ENCODE peak calls at places on chromosomes 4 and X, in six cellular contexts. One of them, this sample, is unnamed.

GRCh38 chrX:16205840-16206239 is 38.6 kb downstream of the MAGEB17 start:
- DNase-seq in fibroblast of the aortic adventitia: peak; percentile 71
- DNase-seq in stomach: no peak
- DNase-seq in hepatocyte: no peak
- DNase-seq in epithelial cell of esophagus: no peak
- DNase-seq in coronary artery: no peak
- DNase-seq in this sample: no peak

GRCh38 chr4:67134616-67135015 is 410.7 kb downstream of the CENPC start:
- DNase-seq in fibroblast of the aortic adventitia: no peak
- DNase-seq in stomach: no peak
- DNase-seq in hepatocyte: no peak
- DNase-seq in epithelial cell of esophagus: no peak
- DNase-seq in coronary artery: no peak
- DNase-seq in this sample: peak; percentile 72

GRCh38 chr4:98657531-98658286 is 702 bp downstream of the TSPAN5 start:
- DNase-seq in fibroblast of the aortic adventitia: peak; percentile 69
- DNase-seq in stomach: no peak
- DNase-seq in hepatocyte: peak; percentile 54
- DNase-seq in epithelial cell of esophagus: peak; percentile 77
- DNase-seq in coronary artery: no peak
- DNase-seq in this sample: peak; percentile 42

GRCh38 chr4:78426972-78427371 is 124.6 kb upstream of the ANXA3 start:
- DNase-seq in fibroblast of the aortic adventitia: no peak
- DNase-seq in stomach: no peak
- DNase-seq in hepatocyte: no peak
- DNase-seq in epithelial cell of esophagus: no peak
- DNase-seq in coronary artery: no peak
- DNase-seq in this sample: no peak

GRCh38 chr4:22170353-22170752 is 221.8 kb upstream of the KCNIP4 start:
- DNase-seq in fibroblast of the aortic adventitia: peak; percentile 33
- DNase-seq in stomach: no peak
- DNase-seq in hepatocyte: no peak
- DNase-seq in epithelial cell of esophagus: peak; percentile 58
- DNase-seq in coronary artery: no peak
- DNase-seq in this sample: no peak

GRCh38 chrX:112851161-112851779 is 10.6 kb upstream of the AMOT start:
- DNase-seq in fibroblast of the aortic adventitia: peak; percentile 14
- DNase-seq in stomach: no peak
- DNase-seq in hepatocyte: no peak
- DNase-seq in epithelial cell of esophagus: no peak
- DNase-seq in coronary artery: no peak
- DNase-seq in this sample: no peak

GRCh38 chr4:2596153-2596552 is 59.7 kb downstream of the FAM193A start:
- DNase-seq in fibroblast of the aortic adventitia: no peak
- DNase-seq in stomach: no peak
- DNase-seq in hepatocyte: no peak
- DNase-seq in epithelial cell of esophagus: no peak
- DNase-seq in coronary artery: no peak
- DNase-seq in this sample: no peak

GRCh38 chrX:15594371-15594770 is 6.4 kb downstream of the ACE2 start:
- DNase-seq in fibroblast of the aortic adventitia: no peak
- DNase-seq in stomach: no peak
- DNase-seq in hepatocyte: peak; percentile 22
- DNase-seq in epithelial cell of esophagus: no peak
- DNase-seq in coronary artery: no peak
- DNase-seq in this sample: no peak

GRCh38 chr4:56197387-56197786 is 189.9 kb downstream of the AASDH start:
- DNase-seq in fibroblast of the aortic adventitia: no peak
- DNase-seq in stomach: no peak
- DNase-seq in hepatocyte: peak; percentile 50
- DNase-seq in epithelial cell of esophagus: no peak
- DNase-seq in coronary artery: no peak
- DNase-seq in this sample: no peak

GRCh38 chr4:155899891-155900290 is 3.6 kb upstream of the TDO2 start:
- DNase-seq in fibroblast of the aortic adventitia: no peak
- DNase-seq in stomach: no peak
- DNase-seq in hepatocyte: no peak
- DNase-seq in epithelial cell of esophagus: no peak
- DNase-seq in coronary artery: no peak
- DNase-seq in this sample: no peak

GRCh38 chr4:37317104-37317643 is 72.6 kb downstream of the NWD2 start:
- DNase-seq in fibroblast of the aortic adventitia: no peak
- DNase-seq in stomach: no peak
- DNase-seq in hepatocyte: no peak
- DNase-seq in epithelial cell of esophagus: no peak
- DNase-seq in coronary artery: no peak
- DNase-seq in this sample: no peak

DNA sequence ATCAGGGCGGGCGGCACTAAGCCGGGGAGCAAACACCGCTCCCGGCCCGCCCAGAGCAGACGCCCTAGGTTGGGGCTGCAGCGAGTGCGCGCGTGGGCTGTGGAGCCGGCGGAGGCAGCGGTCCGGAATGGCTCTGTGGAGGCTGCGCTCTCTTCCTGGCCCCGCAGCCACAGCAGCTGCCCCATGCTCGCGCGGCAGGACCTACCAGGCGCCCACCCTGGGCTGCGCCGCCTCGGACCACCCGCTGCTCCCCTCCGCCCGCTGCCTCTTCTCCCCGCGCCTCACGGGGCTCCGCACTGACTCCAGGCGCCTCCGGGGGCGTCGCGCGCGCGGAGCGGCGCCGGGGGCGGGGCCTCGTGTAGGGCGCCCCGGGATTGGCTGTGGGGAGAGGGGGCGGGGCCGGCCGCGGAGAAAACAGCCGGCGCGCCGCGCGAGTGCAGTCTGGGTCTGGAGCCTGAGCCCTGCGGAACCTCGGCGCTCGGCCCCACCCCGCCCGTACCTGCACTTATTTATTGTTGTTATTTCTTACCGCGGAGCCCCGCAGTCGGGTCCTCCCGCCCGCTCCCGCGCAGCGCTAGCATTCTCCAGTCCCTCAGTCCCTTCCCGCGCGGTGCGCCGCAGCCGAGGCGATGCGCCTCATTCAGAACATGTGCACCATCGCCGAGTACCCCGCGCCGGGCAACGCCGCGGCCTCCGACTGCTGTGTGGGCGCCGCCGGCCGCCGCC is at the start of gene RASL11B:
- DNase-seq in fibroblast of the aortic adventitia: peak; percentile 44
- DNase-seq in stomach: peak; percentile 89
- DNase-seq in hepatocyte: peak; percentile 93
- DNase-seq in epithelial cell of esophagus: peak; percentile 84
- DNase-seq in coronary artery: peak; percentile 85
- DNase-seq in this sample: no peak
- TF ChIP-seq CTCF in fibroblast of the aortic adventitia: no peak
- TF ChIP-seq CTCF in stomach: no peak
- TF ChIP-seq CTCF in hepatocyte: peak; percentile 6
- TF ChIP-seq CTCF in epithelial cell of esophagus: no peak
- TF ChIP-seq CTCF in coronary artery: no peak
- TF ChIP-seq CTCF in this sample: no peak

GRCh38 chrX:51461053-51462050 is 35.0 kb downstream of the NUDT11 start:
- DNase-seq in fibroblast of the aortic adventitia: peak; percentile 63
- DNase-seq in stomach: no peak
- DNase-seq in hepatocyte: peak; percentile 55
- DNase-seq in epithelial cell of esophagus: peak; percentile 35
- DNase-seq in coronary artery: no peak
- DNase-seq in this sample: peak; percentile 2
- H3K4me3 ChIP-seq in fibroblast of the aortic adventitia: no peak overlapping the region
- H3K4me3 ChIP-seq in stomach: no peak overlapping the region
- H3K4me3 ChIP-seq in hepatocyte: no peak overlapping the region
- H3K4me3 ChIP-seq in epithelial cell of esophagus: no peak overlapping the region
- H3K4me3 ChIP-seq in coronary artery: no peak overlapping the region
- H3K4me3 ChIP-seq in this sample: no peak overlapping the region

GRCh38 chr4:8547108-8547911 is 32.9 kb upstream of the GPR78 start:
- DNase-seq in fibroblast of the aortic adventitia: peak; percentile 58
- DNase-seq in stomach: no peak
- DNase-seq in hepatocyte: no peak
- DNase-seq in epithelial cell of esophagus: peak; percentile 45
- DNase-seq in coronary artery: no peak
- DNase-seq in this sample: no peak
- TF ChIP-seq CTCF in fibroblast of the aortic adventitia: peak; percentile 28
- TF ChIP-seq CTCF in stomach: peak; percentile 33
- TF ChIP-seq CTCF in hepatocyte: peak; percentile 24
- TF ChIP-seq CTCF in epithelial cell of esophagus: no peak
- TF ChIP-seq CTCF in coronary artery: no peak
- TF ChIP-seq CTCF in this sample: peak; percentile 54

DNA sequence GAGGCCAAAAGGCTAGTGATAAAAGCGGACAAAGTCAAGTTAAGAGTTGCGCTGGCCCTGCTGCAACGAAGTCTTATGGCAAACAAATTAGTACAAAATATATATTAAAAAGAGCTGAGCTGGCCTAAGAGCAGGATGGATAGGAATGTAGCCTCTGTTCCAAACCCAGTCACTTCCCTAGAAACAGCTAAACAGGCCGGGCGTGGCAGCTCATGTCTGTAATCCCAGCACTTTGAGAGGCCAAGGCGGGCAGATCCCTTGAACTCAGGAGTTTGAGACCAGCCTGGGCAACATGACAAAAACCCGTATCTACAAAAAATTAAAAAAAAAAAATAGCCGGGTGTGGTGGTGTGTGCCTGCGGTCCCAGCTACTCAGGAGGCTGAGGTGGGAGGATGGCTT is 32.4 kb upstream of the UGDH start:
- DNase-seq in fibroblast of the aortic adventitia: peak; percentile 62
- DNase-seq in stomach: peak; percentile 47
- DNase-seq in hepatocyte: no peak
- DNase-seq in epithelial cell of esophagus: no peak
- DNase-seq in coronary artery: no peak
- DNase-seq in this sample: no peak
- H3K4me3 ChIP-seq in fibroblast of the aortic adventitia: no peak overlapping the region
- H3K4me3 ChIP-seq in stomach: no peak overlapping the region
- H3K4me3 ChIP-seq in hepatocyte: no peak overlapping the region
- H3K4me3 ChIP-seq in epithelial cell of esophagus: no peak overlapping the region
- H3K4me3 ChIP-seq in coronary artery: no peak overlapping the region
- H3K4me3 ChIP-seq in this sample: no peak overlapping the region

DNA sequence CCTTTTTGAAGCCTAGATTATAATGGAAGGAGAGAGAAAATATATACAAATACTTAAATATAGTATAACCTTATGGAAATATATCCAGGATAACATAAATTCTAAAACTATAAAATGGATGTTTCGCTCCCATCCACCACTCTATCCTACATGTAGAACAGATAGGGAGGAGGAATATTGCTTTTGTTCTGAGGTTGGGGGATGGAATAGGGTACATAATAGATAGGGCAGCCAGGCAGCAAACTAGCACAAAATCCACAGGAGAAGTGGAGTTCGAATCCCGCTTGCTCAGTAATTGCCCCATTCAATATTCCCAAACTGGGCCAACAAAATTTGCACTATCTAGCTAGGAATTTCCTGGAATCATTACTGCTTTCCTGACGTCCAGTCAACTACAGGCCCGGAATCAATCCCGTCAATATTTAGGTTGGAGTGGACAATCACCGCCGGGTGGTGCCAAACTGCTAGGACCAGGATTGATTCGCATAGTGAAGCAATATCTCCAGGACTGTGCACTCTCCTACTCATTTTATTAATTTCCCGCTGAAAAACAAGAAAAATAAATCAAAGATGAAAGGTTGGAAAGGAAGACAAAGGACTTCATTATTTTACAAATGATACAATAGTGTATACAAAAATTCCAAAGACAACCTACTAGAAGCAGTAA is 40.4 kb upstream of the PAPSS1 start:
- DNase-seq in fibroblast of the aortic adventitia: peak; percentile 38
- DNase-seq in stomach: peak; percentile 68
- DNase-seq in hepatocyte: peak; percentile 28
- DNase-seq in epithelial cell of esophagus: peak; percentile 36
- DNase-seq in coronary artery: no peak
- DNase-seq in this sample: no peak
- TF ChIP-seq CTCF in fibroblast of the aortic adventitia: peak; percentile 40
- TF ChIP-seq CTCF in stomach: peak; percentile 46
- TF ChIP-seq CTCF in hepatocyte: peak; percentile 26
- TF ChIP-seq CTCF in epithelial cell of esophagus: peak; percentile 34
- TF ChIP-seq CTCF in coronary artery: no peak
- TF ChIP-seq CTCF in this sample: peak; percentile 20

DNA sequence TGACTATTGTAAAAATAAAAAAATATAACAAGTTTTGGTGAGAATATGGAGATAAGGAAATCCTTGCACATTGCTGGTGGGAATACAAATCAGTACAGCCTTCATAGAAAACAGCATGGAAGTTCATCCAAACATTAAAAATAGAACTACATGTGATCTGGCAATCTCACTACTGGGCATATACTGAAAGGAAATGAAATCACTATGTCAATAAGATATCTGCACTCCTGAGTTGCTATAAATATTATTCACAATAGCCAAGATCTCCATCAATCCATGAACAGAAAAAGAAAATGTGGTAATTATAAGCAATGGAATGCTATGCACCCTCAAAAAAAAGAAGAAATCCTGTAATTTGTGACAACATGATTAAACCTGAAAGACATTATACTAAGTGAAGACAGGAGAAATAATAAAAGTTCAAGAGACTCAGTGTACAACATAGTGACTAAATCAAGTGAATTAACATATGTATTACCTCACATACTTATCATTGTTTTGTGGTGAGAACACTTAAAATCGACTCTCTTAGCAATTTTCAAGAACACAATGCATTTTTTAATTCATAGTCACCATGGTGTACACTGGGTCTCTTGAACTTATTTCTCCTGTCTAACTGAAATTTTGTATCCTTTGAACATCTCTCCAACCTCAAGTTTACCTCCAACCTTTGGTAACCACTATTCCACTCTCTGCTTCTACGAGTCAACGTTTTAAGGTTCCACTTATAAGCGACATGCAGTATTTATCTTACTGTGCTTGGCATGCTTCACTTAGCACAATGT is 1703.7 kb upstream of the AGA start:
- DNase-seq in fibroblast of the aortic adventitia: no peak
- DNase-seq in stomach: no peak
- DNase-seq in hepatocyte: no peak
- DNase-seq in epithelial cell of esophagus: peak; percentile 44
- DNase-seq in coronary artery: no peak
- DNase-seq in this sample: peak; percentile 39
- H3K4me3 ChIP-seq in fibroblast of the aortic adventitia: no peak overlapping the region
- H3K4me3 ChIP-seq in stomach: no peak overlapping the region
- H3K4me3 ChIP-seq in hepatocyte: no peak overlapping the region
- H3K4me3 ChIP-seq in epithelial cell of esophagus: no peak overlapping the region
- H3K4me3 ChIP-seq in coronary artery: no peak overlapping the region
- H3K4me3 ChIP-seq in this sample: no peak overlapping the region

DNA sequence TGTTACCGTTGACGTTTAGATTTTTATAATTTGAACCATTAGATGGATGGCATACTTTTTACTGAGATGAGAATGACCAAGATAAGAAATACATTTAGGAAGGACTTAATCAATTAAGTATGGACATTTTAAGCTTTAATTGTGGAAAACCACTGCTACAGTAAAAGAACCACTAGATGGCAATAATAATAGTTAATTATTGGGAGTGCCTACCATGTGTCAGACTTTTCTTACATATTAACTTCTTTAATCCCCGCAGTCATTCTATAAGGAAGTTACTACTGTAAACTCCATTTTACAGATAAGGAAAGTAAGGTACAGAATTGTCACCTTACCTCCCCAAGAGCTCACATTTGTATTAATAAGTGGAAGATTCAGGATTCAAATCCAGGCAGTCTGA is 48.5 kb upstream of the MYOZ2 start:
- DNase-seq in fibroblast of the aortic adventitia: peak; percentile 51
- DNase-seq in stomach: no peak
- DNase-seq in hepatocyte: no peak
- DNase-seq in epithelial cell of esophagus: no peak
- DNase-seq in coronary artery: no peak
- DNase-seq in this sample: no peak
- TF ChIP-seq CTCF in fibroblast of the aortic adventitia: peak; percentile 44
- TF ChIP-seq CTCF in stomach: peak; percentile 36
- TF ChIP-seq CTCF in hepatocyte: peak; percentile 43
- TF ChIP-seq CTCF in epithelial cell of esophagus: peak; percentile 22
- TF ChIP-seq CTCF in coronary artery: no peak
- TF ChIP-seq CTCF in this sample: peak; percentile 36

This sample was measured in retinal pigment epithelial cell.